ENCODE peak calls at places on chromosome 22, in seven cellular contexts. P is K562, Q is stomach, Y is GM12878, N is sigmoid colon, F is transverse colon, D is esophagus muscularis mucosa. V is an unnamed sample.

GRCh38 chr22:44360686-44361381 is 48.1 kb upstream of the SHISAL1 start:
- DNase-seq in F (peak; percentile 17), Y (no peak), N (peak; percentile 85), Q (peak; percentile 78), P (no peak), D (no peak), V (peak; percentile 57)

GRCh38 chr22:17143826-17144225 is 15.3 kb downstream of the HDHD5 start:
- DNase-seq in N (no peak), Q (no peak), Y (no peak), P (no peak), F (no peak), D (no peak), V (no peak)

GRCh38 chr22:23501708-23502107 is 78.4 kb downstream of the IGLL1 start:
- DNase-seq in F (no peak), D (no peak), Q (no peak), Y (no peak), P (no peak), N (no peak), V (no peak)

GRCh38 chr22:27801197-27801615 is 350 bp downstream of the MN1 start:
- DNase-seq in Y (no peak), D (no peak), N (no peak), P (peak; percentile 9), Q (peak; percentile 33), F (peak; percentile 30), V (no peak)

GRCh38 chr22:40281717-40282116 is 64.6 kb upstream of the ADSL start:
- DNase-seq in Y (no peak), N (no peak), P (no peak), F (no peak), D (no peak), Q (no peak), V (no peak)

GRCh38 chr22:23118647-23119491 is 22.9 kb downstream of the RSPH14 start:
- DNase-seq in P (no peak), Y (no peak), D (no peak), F (no peak), Q (no peak), N (no peak), V (peak; percentile 32)

GRCh38 chr22:32473388-32473952 is 1.1 kb upstream of the FBXO7 start:
- DNase-seq in Y (peak; percentile 34), D (peak; percentile 84), N (no peak), F (peak; percentile 30), P (peak; percentile 65), Q (no peak), V (no peak)

GRCh38 chr22:30612789-30613188 is 5.8 kb downstream of the TCN2 start:
- DNase-seq in N (no peak), Q (no peak), P (no peak), F (no peak), D (no peak), Y (no peak), V (no peak)

GRCh38 chr22:35328472-35328885 is 28.8 kb downstream of the TOM1 start:
- DNase-seq in Y (no peak), N (peak; percentile 70), P (no peak), Q (peak; percentile 90), D (no peak), F (no peak), V (peak; percentile 78)

DNA sequence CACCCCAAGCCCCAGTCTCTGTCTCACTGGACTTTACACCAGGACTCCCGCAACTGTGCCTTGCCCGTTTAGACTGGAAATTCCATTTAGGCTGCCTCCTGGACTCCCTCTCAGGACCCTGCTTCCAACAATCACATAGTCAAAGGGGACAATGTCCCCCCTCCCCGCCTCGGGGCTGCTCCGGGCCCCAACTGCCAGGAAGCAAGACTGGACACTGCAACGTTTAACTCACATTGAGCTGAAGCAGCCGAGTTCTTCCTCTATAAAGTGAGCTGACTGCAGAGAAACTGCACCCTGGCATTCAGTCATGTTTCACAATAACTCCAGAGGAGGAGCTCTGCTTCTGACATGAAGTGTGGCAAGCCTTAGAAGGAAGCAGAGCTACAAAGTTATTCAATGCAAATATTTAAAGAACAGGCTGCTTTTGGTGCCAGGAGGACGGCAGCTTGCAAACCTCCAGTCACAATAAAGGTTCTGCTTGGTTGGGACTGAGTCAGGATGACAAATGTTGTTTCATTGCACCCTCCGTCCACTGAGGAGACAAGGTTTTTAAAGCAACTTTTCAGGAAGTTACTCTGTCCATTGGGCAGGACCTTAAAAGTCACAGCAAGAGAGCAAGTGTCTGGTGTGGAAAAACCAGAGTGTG is 19.9 kb downstream of the PACSIN2 start:
- DNase-seq in F (peak; percentile 75), Y (peak; percentile 46), Q (peak; percentile 79), N (peak; percentile 88), D (no peak), P (no peak), V (peak; percentile 71)
- TF ChIP-seq EP300 in F (peak; percentile 44), Y (no peak), Q (no peak), N (no peak), D (no peak), P (no peak), V (no peak)

GRCh38 chr22:47629791-47630655 is 867.6 kb downstream of the TBC1D22A start:
- DNase-seq in Q (peak; percentile 3), F (no peak), D (peak; percentile 79), P (no peak), Y (no peak), N (no peak), V (no peak)

GRCh38 chr22:47630741-47631534 is 868.5 kb downstream of the TBC1D22A start:
- DNase-seq in F (no peak), Q (peak; percentile 20), D (peak; percentile 31), P (peak; percentile 17), N (no peak), Y (no peak), V (no peak)

GRCh38 chr22:47632646-47633045 is 870.2 kb downstream of the TBC1D22A start:
- DNase-seq in F (no peak), P (no peak), N (no peak), Y (no peak), Q (peak; percentile 5), D (peak; percentile 60), V (no peak)

GRCh38 chr22:47633111-47633510 is 870.7 kb downstream of the TBC1D22A start:
- DNase-seq in D (peak; percentile 80), F (no peak), N (no peak), Q (peak; percentile 20), P (no peak), Y (no peak), V (no peak)

GRCh38 chr22:47631571-47632102 is 869.2 kb downstream of the TBC1D22A start:
- DNase-seq in P (peak; percentile 89), F (no peak), Q (peak; percentile 23), D (peak; percentile 72), N (no peak), Y (no peak), V (no peak)
- TF ChIP-seq POLR2AphosphoS5 in P (peak; percentile 36), F (no peak), Q (no peak), D (no peak), N (no peak), Y (no peak), V (no peak)

GRCh38 chr22:19962246-19962908 is 20.8 kb upstream of the TXNRD2 start:
- DNase-seq in N (peak; percentile 86), D (no peak), Y (no peak), P (peak; percentile 96), F (peak; percentile 88), Q (peak; percentile 90), V (peak; percentile 87)
- H3K4me1 ChIP-seq in N (peaks cover 38% of the 10 kb centered on the region), D (peaks cover 39% of the 10 kb centered on the region), Y (no peaks in the 10 kb centered on the region), P (peaks cover 73% of the 10 kb centered on the region), F (peaks cover 36% of the 10 kb centered on the region), Q (peaks cover 61% of the 10 kb centered on the region), V (peaks cover 26% of the 10 kb centered on the region)

GRCh38 chr22:45448431-45448830 is 34.9 kb downstream of the RIBC2 start:
- DNase-seq in P (no peak), F (no peak), D (peak; percentile 95), Y (no peak), N (peak; percentile 79), Q (no peak), V (no peak)

GRCh38 chr22:45451988-45452387 is 38.5 kb downstream of the RIBC2 start:
- DNase-seq in Y (no peak), D (no peak), P (no peak), F (no peak), Q (no peak), N (no peak), V (no peak)

GRCh38 chr22:45452565-45453449 is 39.3 kb downstream of the RIBC2 start:
- DNase-seq in Y (no peak), F (no peak), N (no peak), Q (no peak), D (no peak), P (no peak), V (no peak)

GRCh38 chr22:45450101-45450785 is 36.8 kb downstream of the RIBC2 start:
- DNase-seq in Q (no peak), N (no peak), D (no peak), F (no peak), P (no peak), Y (no peak), V (no peak)

DNA sequence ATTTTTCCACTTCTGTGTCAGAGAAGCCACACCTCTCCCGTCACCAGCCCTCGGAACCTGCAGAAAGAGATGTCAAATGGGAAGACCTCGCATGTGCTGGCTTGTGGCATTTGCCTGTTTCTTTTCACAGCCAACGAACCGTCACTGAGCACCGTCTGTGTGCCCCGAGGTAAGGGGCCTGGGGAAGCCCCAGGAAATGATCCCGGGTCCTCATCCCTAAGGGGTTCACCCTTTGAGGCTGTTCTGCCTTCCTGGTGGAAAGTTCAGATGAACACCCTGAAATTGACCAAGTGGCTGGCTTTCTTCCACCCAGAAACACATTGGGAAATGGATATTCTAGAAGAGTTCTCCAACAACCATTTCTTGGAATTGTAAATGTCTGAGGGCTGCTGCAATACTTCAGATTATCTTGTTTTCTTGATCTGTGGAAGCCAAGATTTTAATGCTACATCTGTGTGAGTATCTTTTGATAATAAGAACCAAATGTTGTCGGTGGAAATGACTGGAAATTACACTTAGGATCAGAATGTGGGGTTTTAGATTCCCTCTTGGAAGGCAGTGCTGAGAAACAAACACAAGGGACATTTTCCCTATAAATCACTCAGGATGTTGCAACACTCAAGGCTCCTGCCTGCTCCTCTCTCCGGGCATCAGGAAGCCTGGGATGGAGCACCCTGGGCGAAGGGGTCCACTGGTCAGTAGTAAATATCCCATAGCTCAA is 37.6 kb downstream of the RIBC2 start:
- DNase-seq in F (no peak), D (no peak), Y (no peak), Q (no peak), P (no peak), N (peak; percentile 83), V (no peak)
- TF ChIP-seq EP300 in F (no peak), D (no peak), Y (no peak), Q (peak; percentile 41), P (no peak), N (no peak), V (peak; percentile 4)

GRCh38 chr22:47391169-47392053 is 629.0 kb downstream of the TBC1D22A start:
- DNase-seq in F (no peak), D (no peak), N (peak; percentile 57), Y (no peak), Q (no peak), P (no peak), V (no peak)
- TF ChIP-seq POLR2AphosphoS5 in F (no peak), D (no peak), N (no peak), Y (no peak), Q (no peak), P (no peak), V (no peak)

GRCh38 chr22:37304595-37305343 is 22.5 kb downstream of the CYTH4 start:
- DNase-seq in N (no peak), F (no peak), P (peak; percentile 44), Q (no peak), D (no peak), Y (no peak), V (no peak)
- H3K4me1 ChIP-seq in N (peaks cover 17% of the 10 kb centered on the region), F (peaks cover 37% of the 10 kb centered on the region), P (peaks cover 38% of the 10 kb centered on the region), Q (peaks cover 30% of the 10 kb centered on the region), D (peaks cover 27% of the 10 kb centered on the region), Y (peaks cover 56% of the 10 kb centered on the region), V (peaks cover 59% of the 10 kb centered on the region)

V was measured in upper lobe of left lung.